ENCODE peak calls at places on chromosomes 6 and 20, in six cellular contexts. One of them, this sample, is unnamed.

GRCh38 chr6:110520188-110520956 is 44.0 kb upstream of the SLC22A16 start:
- DNase-seq in GM10248: no peak
- DNase-seq in HFFc6: no peak
- DNase-seq in lower lobe of right lung: no peak
- DNase-seq in fibroblast of pulmonary artery: no peak
- DNase-seq in BE2C: no peak
- DNase-seq in this sample: no peak

GRCh38 chr20:25303292-25304024 is 55.6 kb downstream of the PYGB start:
- DNase-seq in GM10248: no peak
- DNase-seq in HFFc6: no peak
- DNase-seq in lower lobe of right lung: no peak
- DNase-seq in fibroblast of pulmonary artery: no peak
- DNase-seq in BE2C: no peak
- DNase-seq in this sample: no peak

GRCh38 chr6:137166247-137167098 is 7.0 kb downstream of the IL22RA2 start:
- DNase-seq in GM10248: no peak
- DNase-seq in HFFc6: no peak
- DNase-seq in lower lobe of right lung: no peak
- DNase-seq in fibroblast of pulmonary artery: no peak
- DNase-seq in BE2C: no peak
- DNase-seq in this sample: no peak

GRCh38 chr6:140101367-140101766 is 726.9 kb upstream of the CITED2 start:
- DNase-seq in GM10248: no peak
- DNase-seq in HFFc6: peak; percentile 48
- DNase-seq in lower lobe of right lung: no peak
- DNase-seq in fibroblast of pulmonary artery: no peak
- DNase-seq in BE2C: no peak
- DNase-seq in this sample: no peak

GRCh38 chr20:17636523-17637412 is 45.3 kb downstream of the RRBP1 start:
- DNase-seq in GM10248: no peak
- DNase-seq in HFFc6: no peak
- DNase-seq in lower lobe of right lung: no peak
- DNase-seq in fibroblast of pulmonary artery: no peak
- DNase-seq in BE2C: peak; percentile 89
- DNase-seq in this sample: no peak

GRCh38 chr20:42634096-42634495 is 555.6 kb downstream of the PTPRT start:
- DNase-seq in GM10248: no peak
- DNase-seq in HFFc6: no peak
- DNase-seq in lower lobe of right lung: no peak
- DNase-seq in fibroblast of pulmonary artery: no peak
- DNase-seq in BE2C: no peak
- DNase-seq in this sample: no peak

GRCh38 chr6:54072708-54073313 is 38.4 kb upstream of the MLIP start:
- DNase-seq in GM10248: no peak
- DNase-seq in HFFc6: no peak
- DNase-seq in lower lobe of right lung: no peak
- DNase-seq in fibroblast of pulmonary artery: no peak
- DNase-seq in BE2C: no peak
- DNase-seq in this sample: no peak

GRCh38 chr6:152160346-152160745 is 352.9 kb downstream of the ESR1 start:
- DNase-seq in GM10248: peak; percentile 60
- DNase-seq in HFFc6: no peak
- DNase-seq in lower lobe of right lung: no peak
- DNase-seq in fibroblast of pulmonary artery: no peak
- DNase-seq in BE2C: no peak
- DNase-seq in this sample: peak; percentile 66

GRCh38 chr20:10679269-10679668 is 5.5 kb upstream of the JAG1 start:
- DNase-seq in GM10248: no peak
- DNase-seq in HFFc6: no peak
- DNase-seq in lower lobe of right lung: no peak
- DNase-seq in fibroblast of pulmonary artery: no peak
- DNase-seq in BE2C: no peak
- DNase-seq in this sample: no peak

GRCh38 chr20:5674176-5674660 is 76.0 kb upstream of the SHLD1 start:
- DNase-seq in GM10248: peak; percentile 48
- DNase-seq in HFFc6: no peak
- DNase-seq in lower lobe of right lung: no peak
- DNase-seq in fibroblast of pulmonary artery: no peak
- DNase-seq in BE2C: no peak
- DNase-seq in this sample: peak; percentile 49

GRCh38 chr6:100538086-100538485 is 73.4 kb upstream of the SIM1 start:
- DNase-seq in GM10248: no peak
- DNase-seq in HFFc6: no peak
- DNase-seq in lower lobe of right lung: no peak
- DNase-seq in fibroblast of pulmonary artery: peak; percentile 18
- DNase-seq in BE2C: no peak
- DNase-seq in this sample: no peak

GRCh38 chr20:23966927-23967615 is 21.5 kb downstream of the GGTLC1 start:
- DNase-seq in GM10248: no peak
- DNase-seq in HFFc6: no peak
- DNase-seq in lower lobe of right lung: no peak
- DNase-seq in fibroblast of pulmonary artery: no peak
- DNase-seq in BE2C: no peak
- DNase-seq in this sample: no peak

GRCh38 chr20:23967616-23967979 is 21.0 kb downstream of the GGTLC1 start:
- DNase-seq in GM10248: no peak
- DNase-seq in HFFc6: no peak
- DNase-seq in lower lobe of right lung: no peak
- DNase-seq in fibroblast of pulmonary artery: no peak
- DNase-seq in BE2C: no peak
- DNase-seq in this sample: no peak

GRCh38 chr20:23966298-23966697 is 22.3 kb downstream of the GGTLC1 start:
- DNase-seq in GM10248: no peak
- DNase-seq in HFFc6: no peak
- DNase-seq in lower lobe of right lung: no peak
- DNase-seq in fibroblast of pulmonary artery: no peak
- DNase-seq in BE2C: no peak
- DNase-seq in this sample: no peak

GRCh38 chr20:23971320-23971719 is 17.3 kb downstream of the GGTLC1 start:
- DNase-seq in GM10248: no peak
- DNase-seq in HFFc6: no peak
- DNase-seq in lower lobe of right lung: no peak
- DNase-seq in fibroblast of pulmonary artery: no peak
- DNase-seq in BE2C: no peak
- DNase-seq in this sample: no peak

GRCh38 chr20:23970049-23970448 is 18.5 kb downstream of the GGTLC1 start:
- DNase-seq in GM10248: no peak
- DNase-seq in HFFc6: no peak
- DNase-seq in lower lobe of right lung: no peak
- DNase-seq in fibroblast of pulmonary artery: no peak
- DNase-seq in BE2C: no peak
- DNase-seq in this sample: no peak
- TF ChIP-seq CTCF in GM10248: no peak
- TF ChIP-seq CTCF in HFFc6: no peak
- TF ChIP-seq CTCF in lower lobe of right lung: no peak
- TF ChIP-seq CTCF in fibroblast of pulmonary artery: no peak
- TF ChIP-seq CTCF in BE2C: no peak
- TF ChIP-seq CTCF in this sample: no peak

DNA sequence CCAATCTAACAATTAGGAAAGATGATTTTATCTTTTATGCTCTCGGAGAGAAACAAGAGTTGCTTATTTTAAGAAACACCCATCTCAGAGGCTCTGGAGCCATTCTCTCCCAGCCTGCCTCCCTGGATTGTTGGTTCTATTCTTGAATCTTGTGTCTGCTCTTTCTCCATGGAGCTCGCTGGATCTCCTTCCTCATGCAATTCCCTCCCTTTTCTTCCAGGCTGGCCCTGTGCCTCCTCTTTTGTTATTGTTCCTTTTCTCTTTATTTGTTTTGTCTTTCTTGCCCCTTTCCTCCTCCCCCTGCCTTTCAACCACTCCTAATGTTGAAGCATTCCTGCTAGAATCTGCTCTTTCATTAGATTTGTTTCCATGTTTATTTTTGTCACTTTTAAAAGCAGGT is 76.5 kb downstream of the STMND1 start:
- DNase-seq in GM10248: no peak
- DNase-seq in HFFc6: no peak
- DNase-seq in lower lobe of right lung: no peak
- DNase-seq in fibroblast of pulmonary artery: no peak
- DNase-seq in BE2C: no peak
- DNase-seq in this sample: no peak
- TF ChIP-seq CTCF in GM10248: no peak
- TF ChIP-seq CTCF in HFFc6: no peak
- TF ChIP-seq CTCF in lower lobe of right lung: no peak
- TF ChIP-seq CTCF in fibroblast of pulmonary artery: no peak
- TF ChIP-seq CTCF in BE2C: no peak
- TF ChIP-seq CTCF in this sample: no peak

DNA sequence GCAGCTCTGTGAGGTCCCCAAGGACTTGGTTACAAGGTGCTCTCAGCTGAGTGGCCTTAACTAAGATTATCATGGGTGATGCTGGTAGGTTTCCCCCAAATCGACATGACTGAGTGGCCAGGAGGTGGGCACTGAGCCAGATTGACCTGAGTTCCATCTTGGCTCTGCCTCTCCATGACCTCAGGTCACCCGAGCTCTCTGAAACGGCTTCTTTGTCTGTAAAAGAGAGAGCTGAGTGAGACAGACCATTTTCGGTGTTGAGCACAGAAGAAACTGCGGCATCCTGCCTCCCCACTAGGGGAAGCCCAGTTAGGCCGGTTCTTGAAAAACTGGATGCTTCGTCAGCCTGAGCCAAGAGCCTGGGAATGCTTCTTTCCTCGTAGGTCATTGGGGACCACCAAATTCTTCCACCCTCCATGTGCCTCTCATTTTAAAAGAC is 14.1 kb upstream of the STX16 start:
- DNase-seq in GM10248: no peak
- DNase-seq in HFFc6: no peak
- DNase-seq in lower lobe of right lung: no peak
- DNase-seq in fibroblast of pulmonary artery: no peak
- DNase-seq in BE2C: no peak
- DNase-seq in this sample: no peak
- TF ChIP-seq CTCF in GM10248: no peak
- TF ChIP-seq CTCF in HFFc6: peak; percentile 33
- TF ChIP-seq CTCF in lower lobe of right lung: no peak
- TF ChIP-seq CTCF in fibroblast of pulmonary artery: peak; percentile 36
- TF ChIP-seq CTCF in BE2C: peak; percentile 43
- TF ChIP-seq CTCF in this sample: no peak

DNA sequence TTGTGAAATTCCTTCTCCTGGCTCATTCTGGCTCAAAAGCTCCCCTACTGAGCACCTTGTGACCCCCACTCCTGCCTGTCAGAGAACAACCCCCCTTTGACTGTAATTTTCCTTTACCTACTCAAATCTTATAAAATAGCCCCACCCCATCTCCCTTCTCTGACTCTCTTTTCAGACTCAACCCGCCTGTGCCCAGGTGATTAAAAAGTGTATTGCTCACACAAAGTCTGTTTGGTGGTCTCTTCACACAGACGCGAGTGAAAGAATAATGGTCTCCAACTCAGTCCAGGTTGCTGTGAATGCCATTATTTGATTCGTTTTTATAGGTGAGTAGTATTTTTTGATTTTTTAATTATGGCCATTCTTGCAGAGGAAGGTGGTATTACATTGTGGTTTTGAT is 414.1 kb upstream of the FKBP1C start:
- DNase-seq in GM10248: no peak
- DNase-seq in HFFc6: no peak
- DNase-seq in lower lobe of right lung: no peak
- DNase-seq in fibroblast of pulmonary artery: no peak
- DNase-seq in BE2C: no peak
- DNase-seq in this sample: no peak
- TF ChIP-seq CTCF in GM10248: no peak
- TF ChIP-seq CTCF in HFFc6: no peak
- TF ChIP-seq CTCF in lower lobe of right lung: no peak
- TF ChIP-seq CTCF in fibroblast of pulmonary artery: no peak
- TF ChIP-seq CTCF in BE2C: no peak
- TF ChIP-seq CTCF in this sample: no peak

DNA sequence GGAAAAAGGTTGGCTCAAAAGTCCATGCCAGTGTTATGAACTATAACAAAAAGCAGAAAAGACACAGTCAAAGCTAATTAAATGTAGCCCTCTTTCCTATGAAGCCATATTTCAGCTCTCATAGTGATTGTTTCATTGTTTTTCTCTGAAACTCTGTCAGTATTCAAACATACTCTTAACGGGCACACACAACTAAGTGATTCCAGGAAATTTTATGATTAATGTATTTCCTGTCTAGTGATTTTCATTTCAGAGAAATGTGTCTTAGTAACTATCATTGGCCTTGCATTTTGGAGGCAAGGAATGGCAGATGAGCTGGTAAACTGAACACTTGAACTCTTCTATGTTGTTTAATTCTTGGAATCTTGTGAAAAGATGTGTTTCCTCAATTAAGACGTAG is 68.0 kb downstream of the CLVS2 start:
- DNase-seq in GM10248: no peak
- DNase-seq in HFFc6: no peak
- DNase-seq in lower lobe of right lung: no peak
- DNase-seq in fibroblast of pulmonary artery: peak; percentile 17
- DNase-seq in BE2C: no peak
- DNase-seq in this sample: no peak
- TF ChIP-seq CTCF in GM10248: no peak
- TF ChIP-seq CTCF in HFFc6: no peak
- TF ChIP-seq CTCF in lower lobe of right lung: no peak
- TF ChIP-seq CTCF in fibroblast of pulmonary artery: no peak
- TF ChIP-seq CTCF in BE2C: no peak
- TF ChIP-seq CTCF in this sample: no peak

GRCh38 chr6:28653876-28654275 is 128.2 kb downstream of the GPX5 start:
- DNase-seq in GM10248: no peak
- DNase-seq in HFFc6: no peak
- DNase-seq in lower lobe of right lung: no peak
- DNase-seq in fibroblast of pulmonary artery: no peak
- DNase-seq in BE2C: no peak
- DNase-seq in this sample: no peak
- TF ChIP-seq CTCF in GM10248: no peak
- TF ChIP-seq CTCF in HFFc6: no peak
- TF ChIP-seq CTCF in lower lobe of right lung: no peak
- TF ChIP-seq CTCF in fibroblast of pulmonary artery: no peak
- TF ChIP-seq CTCF in BE2C: no peak
- TF ChIP-seq CTCF in this sample: no peak

DNA sequence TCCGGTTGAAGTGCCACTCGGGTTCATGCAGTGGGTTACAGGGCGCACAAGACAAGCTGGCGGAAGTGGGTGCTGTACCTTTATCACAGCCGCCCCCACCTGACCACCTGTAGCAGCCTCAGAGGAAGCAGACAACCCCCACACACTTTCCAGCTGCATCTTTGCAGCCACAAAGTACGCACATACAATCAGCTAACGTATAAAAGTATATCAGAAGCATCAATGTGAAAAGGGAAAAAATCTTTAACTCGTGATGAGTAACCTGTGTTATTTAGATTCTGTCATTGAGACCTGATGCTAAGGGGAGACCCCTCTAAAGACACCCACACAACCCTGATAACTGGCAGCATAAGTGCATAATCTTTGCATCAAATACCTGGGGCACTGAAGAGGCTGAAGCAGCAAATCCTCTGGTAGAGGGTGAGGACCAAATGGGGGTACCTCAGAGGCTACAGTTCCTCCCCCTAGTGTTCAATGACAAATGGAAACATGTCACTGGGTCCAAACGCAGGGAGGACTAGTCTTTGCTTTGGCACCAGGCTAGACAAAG is 22.1 kb downstream of the BACH2 start:
- DNase-seq in GM10248: no peak
- DNase-seq in HFFc6: no peak
- DNase-seq in lower lobe of right lung: peak; percentile 43
- DNase-seq in fibroblast of pulmonary artery: no peak
- DNase-seq in BE2C: no peak
- DNase-seq in this sample: no peak
- TF ChIP-seq CTCF in GM10248: no peak
- TF ChIP-seq CTCF in HFFc6: no peak
- TF ChIP-seq CTCF in lower lobe of right lung: no peak
- TF ChIP-seq CTCF in fibroblast of pulmonary artery: no peak
- TF ChIP-seq CTCF in BE2C: peak; percentile 46
- TF ChIP-seq CTCF in this sample: no peak